ENCODE peak calls at places on chromosome 9, in eight cellular contexts. One of them, this sample, is unnamed.

GRCh38 chr9:14811844-14812243 is 89.3 kb upstream of the CER1 start:
- DNase-seq in suprapubic skin: no peak
- DNase-seq in stomach: no peak
- DNase-seq in HL-60: no peak
- DNase-seq in HepG2: no peak
- DNase-seq in GM12892: no peak
- DNase-seq in sigmoid colon: no peak
- DNase-seq in HCT116: no peak
- DNase-seq in this sample: no peak

GRCh38 chr9:125763373-125763772 is 16.2 kb downstream of the PBX3 start:
- DNase-seq in suprapubic skin: no peak
- DNase-seq in stomach: no peak
- DNase-seq in HL-60: no peak
- DNase-seq in HepG2: peak
- DNase-seq in GM12892: no peak
- DNase-seq in sigmoid colon: no peak
- DNase-seq in HCT116: no peak
- DNase-seq in this sample: peak

GRCh38 chr9:76904661-76905457 is 1.1 kb downstream of the PRUNE2 start:
- DNase-seq in suprapubic skin: no peak
- DNase-seq in stomach: no peak
- DNase-seq in HL-60: no peak
- DNase-seq in HepG2: no peak
- DNase-seq in GM12892: no peak
- DNase-seq in sigmoid colon: no peak
- DNase-seq in HCT116: no peak
- DNase-seq in this sample: no peak

GRCh38 chr9:131608469-131609115 is 63.3 kb downstream of the PRRT1B start:
- DNase-seq in suprapubic skin: no peak
- DNase-seq in stomach: peak
- DNase-seq in HL-60: no peak
- DNase-seq in HepG2: peak
- DNase-seq in GM12892: no peak
- DNase-seq in sigmoid colon: peak
- DNase-seq in HCT116: peak
- DNase-seq in this sample: no peak

GRCh38 chr9:28774433-28775029 is 1201.2 kb upstream of the C9orf72 start:
- DNase-seq in suprapubic skin: no peak
- DNase-seq in stomach: no peak
- DNase-seq in HL-60: no peak
- DNase-seq in HepG2: peak
- DNase-seq in GM12892: no peak
- DNase-seq in sigmoid colon: no peak
- DNase-seq in HCT116: peak
- DNase-seq in this sample: peak

GRCh38 chr9:130213898-130214761 is 41.9 kb downstream of the NCS1 start:
- DNase-seq in suprapubic skin: peak
- DNase-seq in stomach: no peak
- DNase-seq in HL-60: no peak
- DNase-seq in HepG2: no peak
- DNase-seq in GM12892: no peak
- DNase-seq in sigmoid colon: no peak
- DNase-seq in HCT116: no peak
- DNase-seq in this sample: peak

GRCh38 chr9:78127271-78128225 is 95.9 kb upstream of the GNAQ start:
- DNase-seq in suprapubic skin: no peak
- DNase-seq in stomach: no peak
- DNase-seq in HL-60: no peak
- DNase-seq in HepG2: no peak
- DNase-seq in GM12892: no peak
- DNase-seq in sigmoid colon: no peak
- DNase-seq in HCT116: no peak
- DNase-seq in this sample: no peak

GRCh38 chr9:138045541-138046490 is 168.2 kb downstream of the CACNA1B start:
- DNase-seq in suprapubic skin: peak
- DNase-seq in stomach: peak
- DNase-seq in HL-60: no peak
- DNase-seq in HepG2: no peak
- DNase-seq in GM12892: no peak
- DNase-seq in sigmoid colon: peak
- DNase-seq in HCT116: no peak
- DNase-seq in this sample: peak

GRCh38 chr9:35521708-35522107 is 31.8 kb downstream of the RUSC2 start:
- DNase-seq in suprapubic skin: no peak
- DNase-seq in stomach: no peak
- DNase-seq in HL-60: no peak
- DNase-seq in HepG2: no peak
- DNase-seq in GM12892: no peak
- DNase-seq in sigmoid colon: peak
- DNase-seq in HCT116: no peak
- DNase-seq in this sample: no peak

GRCh38 chr9:83505282-83505681 is 32.9 kb downstream of the FRMD3 start:
- DNase-seq in suprapubic skin: no peak
- DNase-seq in stomach: no peak
- DNase-seq in HL-60: no peak
- DNase-seq in HepG2: peak
- DNase-seq in GM12892: no peak
- DNase-seq in sigmoid colon: no peak
- DNase-seq in HCT116: no peak
- DNase-seq in this sample: no peak

GRCh38 chr9:134458111-134458845 is 132.0 kb downstream of the RXRA start:
- DNase-seq in suprapubic skin: no peak
- DNase-seq in stomach: no peak
- DNase-seq in HL-60: no peak
- DNase-seq in HepG2: no peak
- DNase-seq in GM12892: no peak
- DNase-seq in sigmoid colon: no peak
- DNase-seq in HCT116: no peak
- DNase-seq in this sample: no peak

GRCh38 chr9:84670106-84670800 is 724 bp downstream of the NTRK2 start:
- DNase-seq in suprapubic skin: peak
- DNase-seq in stomach: no peak
- DNase-seq in HL-60: no peak
- DNase-seq in HepG2: no peak
- DNase-seq in GM12892: peak
- DNase-seq in sigmoid colon: no peak
- DNase-seq in HCT116: no peak
- DNase-seq in this sample: peak

GRCh38 chr9:557601-558201 is 283.8 kb upstream of the DMRT1 start:
- DNase-seq in suprapubic skin: no peak
- DNase-seq in stomach: no peak
- DNase-seq in HL-60: no peak
- DNase-seq in HepG2: peak
- DNase-seq in GM12892: no peak
- DNase-seq in sigmoid colon: no peak
- DNase-seq in HCT116: peak
- DNase-seq in this sample: no peak

GRCh38 chr9:565528-565927 is 276.0 kb upstream of the DMRT1 start:
- DNase-seq in suprapubic skin: no peak
- DNase-seq in stomach: no peak
- DNase-seq in HL-60: no peak
- DNase-seq in HepG2: no peak
- DNase-seq in GM12892: no peak
- DNase-seq in sigmoid colon: no peak
- DNase-seq in HCT116: no peak
- DNase-seq in this sample: no peak

GRCh38 chr9:563200-563599 is 278.3 kb upstream of the DMRT1 start:
- DNase-seq in suprapubic skin: no peak
- DNase-seq in stomach: no peak
- DNase-seq in HL-60: no peak
- DNase-seq in HepG2: no peak
- DNase-seq in GM12892: no peak
- DNase-seq in sigmoid colon: no peak
- DNase-seq in HCT116: no peak
- DNase-seq in this sample: no peak

GRCh38 chr9:562330-562729 is 279.2 kb upstream of the DMRT1 start:
- DNase-seq in suprapubic skin: no peak
- DNase-seq in stomach: no peak
- DNase-seq in HL-60: no peak
- DNase-seq in HepG2: no peak
- DNase-seq in GM12892: no peak
- DNase-seq in sigmoid colon: no peak
- DNase-seq in HCT116: no peak
- DNase-seq in this sample: no peak

DNA sequence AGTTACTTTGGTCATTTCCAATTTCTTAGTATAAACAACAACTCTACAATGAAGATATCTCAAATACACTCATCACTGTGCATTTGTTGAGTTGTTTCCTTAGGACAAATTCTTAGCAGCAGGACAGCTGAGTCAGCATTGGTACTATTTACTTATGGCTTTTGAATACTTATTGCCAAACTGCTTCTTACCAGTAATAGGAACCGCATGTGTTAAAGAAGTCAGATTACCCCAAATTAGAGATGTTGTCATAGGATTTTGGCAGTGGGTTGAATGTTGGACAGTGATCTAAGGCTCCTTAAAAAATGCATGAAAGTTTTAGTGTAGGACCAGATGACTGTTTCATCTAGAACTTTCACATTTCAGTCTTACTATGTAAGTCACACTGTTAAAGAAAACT is 280.1 kb upstream of the DMRT1 start:
- DNase-seq in suprapubic skin: no peak
- DNase-seq in stomach: no peak
- DNase-seq in HL-60: no peak
- DNase-seq in HepG2: no peak
- DNase-seq in GM12892: no peak
- DNase-seq in sigmoid colon: no peak
- DNase-seq in HCT116: no peak
- DNase-seq in this sample: no peak
- TF ChIP-seq POLR2AphosphoS5 in suprapubic skin: no peak
- TF ChIP-seq POLR2AphosphoS5 in stomach: no peak
- TF ChIP-seq POLR2AphosphoS5 in HL-60: no peak
- TF ChIP-seq POLR2AphosphoS5 in HepG2: no peak
- TF ChIP-seq POLR2AphosphoS5 in GM12892: no peak
- TF ChIP-seq POLR2AphosphoS5 in sigmoid colon: no peak
- TF ChIP-seq POLR2AphosphoS5 in HCT116: no peak
- TF ChIP-seq POLR2AphosphoS5 in this sample: no peak

DNA sequence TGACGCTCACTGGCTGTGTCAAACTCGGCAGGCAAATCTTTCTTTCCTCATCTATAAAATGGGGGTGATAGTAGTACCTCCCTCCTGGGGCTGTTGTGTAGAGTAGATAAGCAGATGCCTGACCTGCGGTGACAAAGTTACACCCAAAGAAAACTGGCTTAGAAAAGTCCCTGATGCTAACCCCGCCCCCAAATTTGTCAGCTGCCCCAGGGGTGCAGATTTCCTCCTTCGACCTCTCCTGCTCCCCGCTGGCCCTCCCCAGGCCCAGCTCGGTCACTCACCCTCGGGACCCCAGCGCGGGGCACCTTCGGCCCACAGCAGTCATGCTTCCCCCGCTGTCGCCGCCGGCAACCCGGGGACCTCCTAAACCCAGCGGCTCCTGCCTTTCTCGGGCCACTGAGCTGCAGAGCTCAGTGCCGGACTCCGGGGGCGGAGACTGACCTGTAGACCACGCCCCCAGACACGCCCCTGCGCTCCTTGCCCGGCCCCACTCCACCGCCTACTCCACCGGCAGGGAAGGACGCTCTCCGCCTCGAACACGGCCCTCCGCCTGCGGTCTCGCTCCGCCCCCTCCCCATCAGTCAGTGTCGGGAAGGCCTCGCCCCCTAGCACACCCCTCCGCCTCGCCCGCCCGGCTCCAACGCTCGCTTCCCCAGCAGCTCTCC is 7.4 kb downstream of the SH2D3C start:
- DNase-seq in suprapubic skin: peak
- DNase-seq in stomach: peak
- DNase-seq in HL-60: peak
- DNase-seq in HepG2: peak
- DNase-seq in GM12892: peak
- DNase-seq in sigmoid colon: peak
- DNase-seq in HCT116: peak
- DNase-seq in this sample: peak
- TF ChIP-seq POLR2AphosphoS5 in suprapubic skin: no peak
- TF ChIP-seq POLR2AphosphoS5 in stomach: peak
- TF ChIP-seq POLR2AphosphoS5 in HL-60: peak
- TF ChIP-seq POLR2AphosphoS5 in HepG2: no peak
- TF ChIP-seq POLR2AphosphoS5 in GM12892: no peak
- TF ChIP-seq POLR2AphosphoS5 in sigmoid colon: peak
- TF ChIP-seq POLR2AphosphoS5 in HCT116: peak
- TF ChIP-seq POLR2AphosphoS5 in this sample: no peak

DNA sequence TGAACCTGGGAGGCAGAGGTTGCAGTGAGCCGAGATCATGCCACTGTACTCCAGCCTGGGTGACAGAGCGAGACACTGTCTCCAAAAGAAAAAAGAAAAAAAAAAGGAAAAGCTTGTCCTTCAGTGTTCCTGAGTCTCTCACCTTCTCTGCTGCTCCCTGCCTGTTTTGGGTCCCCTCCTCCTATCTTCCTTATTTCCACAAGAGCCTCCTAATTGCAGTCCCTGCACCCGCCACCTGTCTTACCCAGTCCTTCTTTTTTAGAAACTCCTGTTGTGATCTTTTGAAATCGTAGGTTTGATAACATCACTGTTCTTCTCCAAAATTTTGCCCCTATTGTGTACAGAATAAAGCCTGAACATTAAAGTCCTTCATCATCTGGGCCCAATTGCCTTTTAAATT is 234.9 kb downstream of the SH3GL2 start:
- DNase-seq in suprapubic skin: no peak
- DNase-seq in stomach: no peak
- DNase-seq in HL-60: no peak
- DNase-seq in HepG2: no peak
- DNase-seq in GM12892: no peak
- DNase-seq in sigmoid colon: no peak
- DNase-seq in HCT116: no peak
- DNase-seq in this sample: no peak
- TF ChIP-seq POLR2AphosphoS5 in suprapubic skin: no peak
- TF ChIP-seq POLR2AphosphoS5 in stomach: no peak
- TF ChIP-seq POLR2AphosphoS5 in HL-60: no peak
- TF ChIP-seq POLR2AphosphoS5 in HepG2: no peak
- TF ChIP-seq POLR2AphosphoS5 in GM12892: no peak
- TF ChIP-seq POLR2AphosphoS5 in sigmoid colon: no peak
- TF ChIP-seq POLR2AphosphoS5 in HCT116: no peak
- TF ChIP-seq POLR2AphosphoS5 in this sample: no peak

DNA sequence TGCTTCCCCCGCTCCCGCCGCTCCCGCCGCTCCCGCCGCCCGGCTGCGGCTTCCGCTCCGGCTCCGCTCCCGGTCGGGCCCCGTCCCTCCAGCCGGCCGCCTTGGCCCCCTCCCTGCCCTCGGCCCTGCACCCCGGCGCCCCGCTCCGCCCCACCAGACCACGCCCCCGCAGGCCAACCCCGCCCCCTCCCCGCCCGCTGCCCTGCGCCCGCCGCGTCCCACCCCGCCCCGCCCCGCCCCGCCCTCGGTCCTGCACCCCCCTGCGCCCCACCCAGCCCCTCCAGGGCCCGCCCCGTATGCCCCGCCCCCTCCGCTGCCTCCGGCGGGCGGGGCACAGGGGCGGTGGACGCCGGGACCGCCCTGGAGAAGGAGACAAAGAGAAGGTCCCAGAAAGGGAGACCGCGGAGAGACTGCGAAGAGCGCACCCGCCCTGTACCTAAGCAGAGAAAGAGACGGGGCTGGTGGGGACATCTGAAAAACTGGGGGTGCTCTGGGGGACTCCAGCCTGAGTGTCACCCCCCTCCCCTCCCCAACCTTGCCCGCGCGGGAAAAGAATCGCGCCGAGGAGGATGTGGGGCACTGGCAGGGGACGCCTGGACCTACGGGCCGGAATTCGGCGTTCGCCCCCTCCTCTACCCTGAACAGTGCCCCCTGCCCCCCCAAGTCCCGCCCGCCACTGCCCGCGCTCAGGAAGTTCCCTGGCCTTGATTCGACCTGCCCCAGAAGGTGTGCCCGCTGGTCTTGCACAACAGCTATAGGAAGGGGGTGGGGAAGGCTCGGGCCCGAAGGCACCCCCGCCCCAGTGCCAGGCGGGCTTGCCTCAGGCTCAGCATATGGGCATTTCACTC is 42.9 kb upstream of the STXBP1 start:
- DNase-seq in suprapubic skin: peak
- DNase-seq in stomach: peak
- DNase-seq in HL-60: peak
- DNase-seq in HepG2: peak
- DNase-seq in GM12892: peak
- DNase-seq in sigmoid colon: peak
- DNase-seq in HCT116: no peak
- DNase-seq in this sample: peak
- TF ChIP-seq POLR2AphosphoS5 in suprapubic skin: no peak
- TF ChIP-seq POLR2AphosphoS5 in stomach: peak
- TF ChIP-seq POLR2AphosphoS5 in HL-60: no peak
- TF ChIP-seq POLR2AphosphoS5 in HepG2: peak
- TF ChIP-seq POLR2AphosphoS5 in GM12892: no peak
- TF ChIP-seq POLR2AphosphoS5 in sigmoid colon: peak
- TF ChIP-seq POLR2AphosphoS5 in HCT116: no peak
- TF ChIP-seq POLR2AphosphoS5 in this sample: peak

This sample was measured in SK-N-SH.